ENCODE peak calls at places on chromosomes 4 and X, in six cellular contexts. T, F, Q, G, H and I are unnamed samples.

GRCh38 chrX:40891798-40892197 is 156.5 kb upstream of the MED14 start:
- DNase-seq in F (no peak), Q (no peak), H (no peak), G (no peak), T (no peak), I (no peak)

GRCh38 chr4:53371843-53372521 is 5.5 kb upstream of the FIP1L1 start:
- DNase-seq in Q (no peak), G (no peak), F (no peak), H (no peak), T (no peak), I (no peak)

GRCh38 chrX:35115205-35115604 is 172.6 kb downstream of the FAM47B start:
- DNase-seq in G (peak), H (no peak), T (no peak), F (no peak), Q (no peak), I (no peak)

GRCh38 chr4:185931986-185932385 is 120.0 kb upstream of the SORBS2 start:
- DNase-seq in G (no peak), H (no peak), Q (no peak), T (no peak), F (no peak), I (no peak)

GRCh38 chrX:55524487-55524886 is 34.8 kb upstream of the USP51 start:
- DNase-seq in F (no peak), Q (no peak), G (peak), T (no peak), H (no peak), I (no peak)

GRCh38 chrX:23871905-23872546 is 35.7 kb downstream of the APOO start:
- DNase-seq in F (no peak), H (no peak), Q (no peak), T (no peak), G (no peak), I (no peak)

GRCh38 chrX:53188763-53189162 is 36.2 kb downstream of the KDM5C start:
- DNase-seq in G (peak), H (no peak), T (no peak), Q (no peak), F (no peak), I (no peak)

GRCh38 chr4:178789279-178789678 is 1347.0 kb upstream of the AGA start:
- DNase-seq in T (no peak), F (no peak), G (no peak), H (no peak), Q (no peak), I (no peak)

GRCh38 chr4:56696056-56696455 is 15.0 kb upstream of the HOPX start:
- DNase-seq in F (no peak), T (no peak), Q (no peak), H (no peak), G (no peak), I (no peak)

GRCh38 chr4:55125087-55125721 is at the start of gene KDR:
- DNase-seq in Q (no peak), T (no peak), H (no peak), G (no peak), F (no peak), I (no peak)

GRCh38 chrX:106263817-106264216 is 95.7 kb downstream of the PWWP3B start:
- DNase-seq in H (no peak), F (no peak), T (no peak), Q (no peak), G (no peak), I (no peak)